ENCODE peak calls at places on chromosomes 2 and 18, in eight cellular contexts. S is endothelial cell, I is IMR-90, V is foreskin fibroblast, N is HCT116, G is type B pancreatic cell, Q is mucosa of descending colon, B is cardiac fibroblast. P is an unnamed sample.

GRCh38 chr2:200968735-200969134 is 5.3 kb upstream of the ORC2 start:
- DNase-seq in B (no peak), V (no peak), N (no peak), Q (no peak), G (no peak), I (no peak), S (no peak), P (no peak)

GRCh38 chr18:46830633-46831032 is 73.8 kb upstream of the ST8SIA5 start:
- DNase-seq in Q (no peak), B (no peak), V (no peak), N (no peak), S (no peak), G (no peak), I (no peak), P (no peak)

GRCh38 chr2:20496942-20497341 is 50.1 kb downstream of the RHOB start:
- DNase-seq in S (no peak), N (no peak), I (no peak), Q (no peak), G (no peak), V (no peak), B (no peak), P (no peak)

GRCh38 chr2:9139491-9140443 is 66.8 kb upstream of the ASAP2 start:
- DNase-seq in I (peak), B (peak), V (peak), N (peak), Q (peak), S (peak), G (peak), P (peak)

GRCh38 chr2:78941751-78942150 is 83.8 kb upstream of the REG3G start:
- DNase-seq in N (no peak), G (no peak), I (no peak), Q (no peak), S (no peak), B (no peak), V (no peak), P (no peak)

GRCh38 chr2:186129767-186130581 is 356.1 kb upstream of the ZC3H15 start:
- DNase-seq in V (peak), I (peak), B (peak), S (no peak), G (no peak), Q (no peak), N (peak), P (no peak)

GRCh38 chr2:29068513-29068912 is 5.8 kb downstream of the PCARE start:
- DNase-seq in V (no peak), G (no peak), S (no peak), Q (no peak), N (no peak), I (no peak), B (no peak), P (no peak)

GRCh38 chr2:191012845-191013616 is 940 bp downstream of the STAT1 start:
- DNase-seq in V (no peak), N (no peak), S (no peak), I (peak), Q (no peak), B (peak), G (no peak), P (no peak)

GRCh38 chr2:110219496-110220192 is 7.3 kb upstream of the MTLN start:
- DNase-seq in N (no peak), V (peak), I (peak), Q (no peak), B (peak), S (no peak), G (no peak), P (no peak)

GRCh38 chr18:77749189-77749588 is 499.5 kb downstream of the GALR1 start:
- DNase-seq in B (peak), G (no peak), I (no peak), S (peak), V (no peak), N (no peak), Q (no peak), P (no peak)

GRCh38 chr2:42859006-42859552 is 66.7 kb upstream of the HAAO start:
- DNase-seq in S (peak), Q (no peak), B (peak), V (peak), G (peak), N (peak), I (peak), P (peak)

GRCh38 chr2:59594671-59595222 is 958.7 kb downstream of the BCL11A start:
- DNase-seq in Q (no peak), V (no peak), S (no peak), N (no peak), I (no peak), G (no peak), B (no peak), P (no peak)

GRCh38 chr2:76120176-76120575 is 409.5 kb upstream of the GCFC2 start:
- DNase-seq in N (no peak), Q (no peak), V (no peak), G (no peak), B (no peak), S (no peak), I (no peak), P (no peak)

GRCh38 chr18:23506393-23506792 is 3.1 kb downstream of the RMC1 start:
- DNase-seq in Q (no peak), I (no peak), V (no peak), S (no peak), G (no peak), B (no peak), N (no peak), P (no peak)

GRCh38 chr2:179981085-179981484 is 26.0 kb downstream of the CWC22 start:
- DNase-seq in V (no peak), B (peak), Q (no peak), S (no peak), G (no peak), N (no peak), I (peak), P (no peak)

GRCh38 chr2:156593011-156593921 is 157.1 kb downstream of the GPD2 start:
- DNase-seq in B (no peak), N (no peak), G (no peak), V (no peak), Q (no peak), I (no peak), S (no peak), P (no peak)

GRCh38 chr2:241391892-241392665 is 36.0 kb downstream of the FARP2 start:
- DNase-seq in V (peak), G (no peak), B (peak), N (peak), S (peak), I (peak), Q (no peak), P (peak)

GRCh38 chr2:181457741-181458425 is 697 bp downstream of the ITGA4 start:
- DNase-seq in Q (peak), B (peak), I (peak), G (peak), N (no peak), V (peak), S (peak), P (peak)

GRCh38 chr2:65300772-65301711 is 73.4 kb downstream of the ACTR2 start:
- DNase-seq in B (peak), G (no peak), N (no peak), S (no peak), Q (peak), I (peak), V (peak), P (peak)

GRCh38 chr2:178484245-178485041 is 4.2 kb downstream of the PLEKHA3 start:
- DNase-seq in Q (no peak), N (no peak), V (peak), G (no peak), S (no peak), B (peak), I (peak), P (no peak)

GRCh38 chr2:237479747-237480146 is 7.3 kb upstream of the MLPH start:
- DNase-seq in N (no peak), Q (no peak), G (no peak), I (no peak), B (no peak), V (no peak), S (no peak), P (no peak)

GRCh38 chr18:3998698-3999333 is 456.3 kb downstream of the DLGAP1 start:
- DNase-seq in G (no peak), Q (no peak), I (peak), V (peak), B (peak), S (peak), N (peak), P (no peak)

GRCh38 chr2:173963323-173963816 is 1.8 kb downstream of the SP3 start:
- DNase-seq in S (peak), N (no peak), G (no peak), V (peak), Q (no peak), B (peak), I (peak), P (peak)

GRCh38 chr2:173373286-173373685 is 18.6 kb downstream of the CDCA7 start:
- DNase-seq in V (no peak), B (no peak), Q (no peak), I (peak), S (no peak), G (no peak), N (no peak), P (no peak)

GRCh38 chr2:104658149-104658839 is 195.6 kb upstream of the POU3F3 start:
- DNase-seq in V (no peak), N (no peak), Q (no peak), I (no peak), S (peak), G (no peak), B (peak), P (no peak)

GRCh38 chr2:128594953-128595677 is 276.4 kb upstream of the HS6ST1 start:
- DNase-seq in S (no peak), Q (no peak), N (no peak), B (no peak), I (no peak), V (no peak), G (no peak), P (no peak)
- TF ChIP-seq CTCF in S (no peak), Q (no peak), N (no peak), B (no peak), I (no peak), V (no peak), G (no peak), P (no peak)

GRCh38 chr18:43622024-43622423 is 344.7 kb upstream of the SYT4 start:
- DNase-seq in N (no peak), Q (no peak), I (no peak), V (no peak), S (no peak), B (no peak), G (no peak), P (no peak)

GRCh38 chr18:43625582-43625981 is 348.3 kb upstream of the SYT4 start:
- DNase-seq in G (no peak), V (no peak), I (no peak), Q (no peak), S (no peak), N (no peak), B (no peak), P (no peak)

DNA sequence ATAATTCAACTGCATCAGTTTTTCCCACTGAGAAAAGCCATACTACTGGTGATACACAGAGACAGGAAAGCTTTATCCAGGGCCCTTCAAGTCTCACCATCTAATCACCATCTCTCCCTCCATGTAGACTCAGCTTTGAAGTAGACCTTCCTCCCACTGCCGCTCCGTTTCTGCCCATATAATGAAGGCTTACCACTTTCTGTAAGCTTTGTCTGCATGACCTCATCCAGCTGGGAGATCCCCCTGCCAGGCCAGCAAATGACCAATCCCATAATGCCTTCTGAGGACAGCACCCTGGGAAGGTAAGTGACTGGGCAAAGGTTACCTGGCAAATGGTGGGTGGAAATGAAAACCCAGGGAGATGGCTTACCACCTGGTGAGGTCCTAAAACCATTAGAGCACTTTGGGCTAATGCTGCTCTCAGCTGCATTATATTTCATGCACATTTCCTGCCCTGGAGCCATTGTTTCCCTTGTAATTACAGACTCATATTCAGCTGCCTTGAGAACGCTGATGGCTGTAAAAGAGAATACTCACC is 350.6 kb upstream of the SYT4 start:
- DNase-seq in S (no peak), Q (no peak), B (no peak), V (no peak), G (no peak), I (no peak), N (no peak), P (no peak)
- TF ChIP-seq CTCF in S (no peak), Q (no peak), B (no peak), V (no peak), G (no peak), I (no peak), N (no peak), P (no peak)

GRCh38 chr2:22737144-22737543 is 647.8 kb upstream of the KLHL29 start:
- DNase-seq in Q (no peak), V (no peak), S (no peak), B (no peak), I (no peak), N (no peak), G (no peak), P (no peak)
- TF ChIP-seq CTCF in Q (no peak), V (no peak), S (no peak), B (no peak), I (no peak), N (no peak), G (peak), P (no peak)

GRCh38 chr2:234496835-234497591 is at the start of gene ARL4C:
- DNase-seq in N (no peak), V (peak), Q (peak), B (peak), S (peak), G (peak), I (peak), P (peak)
- TF ChIP-seq CTCF in N (no peak), V (no peak), Q (no peak), B (no peak), S (no peak), G (no peak), I (peak), P (no peak)

DNA sequence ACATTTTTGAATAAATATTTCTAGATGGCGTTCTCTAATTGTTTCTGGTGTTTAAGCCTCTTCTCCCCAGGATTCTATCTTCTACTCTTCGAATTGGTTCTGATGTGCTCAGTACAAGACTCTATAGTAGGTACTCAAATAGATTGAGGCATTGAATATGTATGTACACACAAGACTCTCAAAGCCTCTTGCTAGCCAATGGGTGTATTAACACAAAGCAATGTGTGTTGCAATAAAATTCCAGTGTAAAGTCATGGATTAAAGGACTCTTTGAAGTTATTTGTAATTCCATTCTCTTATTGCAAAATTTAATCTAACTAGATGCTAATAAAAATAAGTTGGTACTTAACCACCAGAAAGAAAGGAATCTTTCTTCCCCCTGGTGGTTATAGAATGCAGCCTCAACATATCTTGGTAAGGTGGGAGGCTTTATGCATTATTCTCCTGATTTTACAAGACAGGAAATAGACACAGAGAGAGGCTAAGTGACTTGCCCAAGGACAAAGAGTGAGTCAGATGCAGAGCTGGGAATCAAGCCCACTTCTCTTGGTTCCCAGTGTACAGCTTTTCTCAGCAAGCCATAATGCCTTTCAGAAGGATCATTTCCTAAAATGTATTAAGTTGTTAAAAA is 18.1 kb downstream of the LRP1B start:
- DNase-seq in N (peak), G (no peak), I (peak), S (no peak), B (peak), Q (no peak), V (peak), P (no peak)
- TF ChIP-seq CTCF in N (peak), G (peak), I (no peak), S (peak), B (peak), Q (no peak), V (peak), P (no peak)

DNA sequence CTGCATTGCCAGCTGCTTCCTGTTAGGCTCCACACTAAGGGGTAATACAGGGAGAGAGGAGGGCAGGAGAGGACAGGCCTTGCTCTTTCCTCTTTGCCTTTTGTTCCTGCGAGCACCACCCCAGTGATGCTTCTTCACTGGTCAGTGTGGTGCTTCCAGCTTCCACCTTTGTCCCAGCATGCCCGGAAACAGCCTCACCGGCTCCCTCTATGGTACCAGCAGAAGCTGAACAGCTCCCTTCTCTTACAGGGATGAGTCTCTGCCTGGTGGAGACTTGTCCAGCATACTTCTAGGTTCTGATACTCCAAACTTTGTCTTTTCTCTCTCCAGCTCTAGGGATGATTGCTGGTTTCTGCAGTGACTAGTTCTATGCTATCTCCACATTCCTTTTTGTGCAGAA is 413.3 kb downstream of the TSN start:
- DNase-seq in N (no peak), V (no peak), I (no peak), Q (no peak), B (peak), G (no peak), S (peak), P (no peak)
- TF ChIP-seq CTCF in N (peak), V (peak), I (no peak), Q (no peak), B (peak), G (peak), S (no peak), P (peak)

DNA sequence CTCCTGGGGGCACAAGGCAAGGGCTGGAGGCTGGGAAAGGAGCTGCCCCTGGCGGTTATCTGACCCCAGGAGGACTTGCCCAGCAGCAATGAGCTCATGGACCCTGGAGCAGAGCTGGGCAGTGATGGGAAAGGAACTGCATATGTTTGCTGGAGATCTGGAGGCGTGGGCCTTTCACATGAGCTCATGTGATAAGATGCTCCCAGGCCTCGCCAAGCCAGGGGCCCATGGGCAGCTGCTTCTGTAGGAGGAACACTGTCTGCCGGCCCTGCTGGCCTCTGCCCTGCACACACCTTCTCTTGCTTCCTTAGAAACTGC is 9.0 kb upstream of the NPPC start:
- DNase-seq in Q (no peak), I (peak), B (no peak), V (no peak), G (peak), N (no peak), S (no peak), P (no peak)
- TF ChIP-seq CTCF in Q (no peak), I (no peak), B (no peak), V (no peak), G (no peak), N (no peak), S (no peak), P (no peak)

DNA sequence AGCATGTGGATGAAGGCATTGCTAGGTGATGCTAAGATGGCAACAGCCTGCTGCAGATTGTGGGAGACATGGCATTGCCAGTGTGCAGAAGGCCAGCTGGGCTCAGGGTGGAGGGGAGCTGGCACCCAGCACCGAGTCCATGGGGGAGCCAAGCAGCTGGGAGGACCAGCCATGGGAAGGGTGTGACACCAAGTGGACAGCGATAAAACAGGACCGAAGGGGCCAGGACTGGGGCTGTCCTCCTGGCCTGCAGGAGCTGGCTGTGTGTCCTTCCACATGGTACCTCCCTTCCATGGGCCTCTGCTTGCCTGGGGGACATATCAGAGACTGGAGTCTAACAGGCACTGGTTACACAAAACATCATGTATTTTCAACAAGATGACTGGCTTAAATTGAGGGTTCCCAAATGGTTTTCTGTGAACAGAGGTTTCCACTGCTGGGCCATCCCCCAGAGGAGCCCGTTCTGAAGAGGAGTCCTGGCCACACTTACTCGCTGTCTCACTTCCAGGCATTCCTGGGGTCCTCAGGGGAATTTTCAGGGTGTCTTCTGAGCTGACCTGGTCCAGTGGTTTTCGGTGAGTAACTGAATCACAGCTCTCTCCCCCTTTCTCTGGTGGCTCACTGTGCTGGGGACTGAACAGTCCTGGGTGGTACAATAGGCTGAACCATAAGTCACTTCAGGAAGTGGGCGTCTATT is 60.4 kb upstream of the TNP1 start:
- DNase-seq in I (no peak), B (no peak), Q (no peak), G (no peak), S (no peak), N (no peak), V (no peak), P (no peak)
- TF ChIP-seq CTCF in I (no peak), B (no peak), Q (no peak), G (no peak), S (no peak), N (no peak), V (no peak), P (no peak)

GRCh38 chr2:134375935-134376334 is 122.1 kb downstream of the MGAT5 start:
- DNase-seq in B (peak), I (peak), N (no peak), G (no peak), S (no peak), Q (no peak), V (peak), P (no peak)
- TF ChIP-seq CTCF in B (peak), I (peak), N (no peak), G (no peak), S (no peak), Q (no peak), V (peak), P (no peak)

P was measured in GM13976.